ENCODE peak calls at places on chromosome 4, in nine cellular contexts. R is DND-41, C is neural crest cell, M is upper lobe of right lung, P is fibroblast of lung, I is heart right ventricle, W is lower lobe of right lung, X is mucosa of descending colon, Y is Calu3. A is an unnamed sample.

GRCh38 chr4:140691369-140691768 is 64.8 kb downstream of the TBC1D9 start:
- DNase-seq in P (peak), W (no peak), R (no peak), Y (no peak), I (no peak), X (no peak), C (no peak), M (no peak), A (no peak)

GRCh38 chr4:17111959-17112659 is 213.7 kb upstream of the LDB2 start:
- DNase-seq in R (peak), Y (peak), P (no peak), M (no peak), W (no peak), C (peak), X (no peak), I (no peak), A (peak)

GRCh38 chr4:123050014-123050413 is 127.6 kb upstream of the NUDT6 start:
- DNase-seq in P (no peak), Y (no peak), I (no peak), C (no peak), R (no peak), M (no peak), W (no peak), X (no peak), A (no peak)

GRCh38 chr4:116925900-116926457 is 159.4 kb downstream of the TRAM1L1 start:
- DNase-seq in W (peak), M (peak), I (peak), P (no peak), C (peak), X (no peak), Y (no peak), R (no peak), A (peak)

GRCh38 chr4:153067376-153067775 is 131.3 kb downstream of the FHDC1 start:
- DNase-seq in W (no peak), P (peak), M (no peak), C (no peak), X (no peak), Y (peak), R (no peak), I (no peak), A (no peak)

GRCh38 chr4:6773106-6773505 is 9.4 kb upstream of the KIAA0232 start:
- DNase-seq in I (no peak), R (no peak), C (no peak), P (no peak), W (no peak), M (no peak), X (no peak), Y (no peak), A (no peak)

GRCh38 chr4:37759833-37760232 is 66.7 kb upstream of the PGM2 start:
- DNase-seq in Y (no peak), W (no peak), X (no peak), M (no peak), I (no peak), P (no peak), C (no peak), R (no peak), A (no peak)

GRCh38 chr4:111991797-111992196 is 153.5 kb upstream of the FAM241A start:
- DNase-seq in X (no peak), Y (peak), I (no peak), M (no peak), P (peak), C (no peak), R (no peak), W (no peak), A (no peak)

GRCh38 chr4:30208731-30209435 is 511.3 kb upstream of the PCDH7 start:
- DNase-seq in R (no peak), P (peak), X (no peak), W (no peak), M (no peak), I (no peak), Y (no peak), C (no peak), A (no peak)

GRCh38 chr4:180153587-180153986 is 2089.6 kb upstream of the TENM3 start:
- DNase-seq in M (no peak), P (peak), X (no peak), C (no peak), Y (no peak), I (no peak), R (no peak), W (no peak), A (no peak)

GRCh38 chr4:103895876-103896465 is 176.2 kb upstream of the TACR3 start:
- DNase-seq in C (no peak), W (no peak), P (no peak), X (no peak), Y (peak), I (no peak), M (no peak), R (no peak), A (no peak)

GRCh38 chr4:123043013-123043412 is 120.6 kb upstream of the NUDT6 start:
- DNase-seq in P (peak), R (no peak), Y (no peak), C (no peak), M (no peak), I (no peak), W (no peak), X (no peak), A (no peak)

GRCh38 chr4:170868191-170868590 is 778.4 kb upstream of the AADAT start:
- DNase-seq in M (no peak), R (no peak), I (no peak), P (no peak), C (no peak), W (no peak), X (no peak), Y (no peak), A (no peak)

GRCh38 chr4:122576261-122577188 is 44.3 kb downstream of the IL21 start:
- DNase-seq in P (peak), W (no peak), C (peak), I (no peak), Y (peak), M (no peak), R (peak), X (no peak), A (no peak)

GRCh38 chr4:154135576-154135975 is 346.7 kb upstream of the SFRP2 start:
- DNase-seq in R (no peak), P (no peak), W (no peak), C (no peak), Y (no peak), X (no peak), M (no peak), I (no peak), A (no peak)

GRCh38 chr4:133146574-133147198 is 2.4 kb upstream of the PCDH10 start:
- DNase-seq in Y (peak), P (peak), I (peak), X (no peak), R (peak), C (peak), W (no peak), M (no peak), A (peak)

GRCh38 chr4:26308573-26308972 is 12.2 kb upstream of the RBPJ start:
- DNase-seq in I (no peak), P (no peak), C (no peak), M (no peak), W (no peak), Y (no peak), R (no peak), X (no peak), A (no peak)

GRCh38 chr4:76830612-76831474 is 67.1 kb downstream of the SOWAHB start:
- DNase-seq in P (peak), M (no peak), R (no peak), W (no peak), Y (peak), X (peak), C (no peak), I (no peak), A (no peak)

GRCh38 chr4:16508968-16509367 is 282.7 kb upstream of the TAPT1 start:
- DNase-seq in C (no peak), W (no peak), Y (no peak), M (no peak), R (peak), P (no peak), X (no peak), I (no peak), A (no peak)

GRCh38 chr4:181261279-181261678 is 981.9 kb upstream of the TENM3 start:
- DNase-seq in R (no peak), X (no peak), M (no peak), W (no peak), Y (peak), P (peak), C (no peak), I (no peak), A (no peak)

GRCh38 chr4:8155048-8155447 is 3.6 kb downstream of the ABLIM2 start:
- DNase-seq in Y (no peak), I (no peak), C (no peak), M (no peak), P (no peak), R (no peak), X (no peak), W (no peak), A (no peak)

GRCh38 chr4:131974730-131975129 is 1174.4 kb upstream of the PCDH10 start:
- DNase-seq in R (no peak), M (no peak), C (no peak), Y (no peak), W (no peak), P (peak), X (no peak), I (no peak), A (no peak)

GRCh38 chr4:7518871-7519637 is 84.3 kb upstream of the PSAPL1 start:
- DNase-seq in I (peak), R (no peak), P (no peak), M (no peak), C (no peak), X (no peak), Y (no peak), W (no peak), A (no peak)

GRCh38 chr4:23884731-23885130 is 5.1 kb downstream of the PPARGC1A start:
- DNase-seq in I (no peak), M (no peak), R (no peak), X (no peak), W (no peak), C (no peak), Y (no peak), P (no peak), A (no peak)

GRCh38 chr4:54897590-54897989 is 227.8 kb downstream of the KDR start:
- DNase-seq in P (no peak), R (no peak), M (no peak), Y (peak), I (no peak), X (no peak), C (no peak), W (no peak), A (no peak)

GRCh38 chr4:80016506-80016905 is 56.5 kb downstream of the ANTXR2 start:
- DNase-seq in I (no peak), Y (no peak), P (no peak), C (no peak), W (no peak), X (no peak), M (no peak), R (peak), A (no peak)

GRCh38 chr4:183444149-183444952 is at the start of gene CDKN2AIP:
- DNase-seq in C (peak), X (peak), M (peak), R (peak), Y (peak), W (peak), P (peak), I (peak), A (peak)

GRCh38 chr4:76308548-76308947 is 2.0 kb downstream of the STBD1 start:
- DNase-seq in P (no peak), C (no peak), Y (peak), R (no peak), M (no peak), I (peak), W (no peak), X (no peak), A (peak)

GRCh38 chr4:69910016-69910782 is 20.7 kb upstream of the CSN1S1 start:
- DNase-seq in X (no peak), P (peak), R (no peak), C (no peak), Y (no peak), I (no peak), M (no peak), W (no peak), A (no peak)

GRCh38 chr4:139720806-139721205 is 55.2 kb downstream of the MGST2 start:
- DNase-seq in M (no peak), Y (no peak), P (peak), R (no peak), W (no peak), X (no peak), C (no peak), I (no peak), A (no peak)

GRCh38 chr4:8671712-8672290 is 79.2 kb downstream of the CPZ start:
- DNase-seq in I (no peak), Y (no peak), P (no peak), X (no peak), C (no peak), M (peak), R (no peak), W (no peak), A (no peak)

GRCh38 chr4:1246901-1247810 is 1.8 kb downstream of the CTBP1 start:
- DNase-seq in X (peak), R (peak), C (no peak), W (peak), M (peak), I (no peak), Y (no peak), P (no peak), A (peak)

GRCh38 chr4:96035727-96036126 is 195.8 kb downstream of the PDHA2 start:
- DNase-seq in M (no peak), I (no peak), W (no peak), X (no peak), P (peak), C (no peak), R (no peak), Y (peak), A (no peak)
- TF ChIP-seq CTCF in M (peak), I (peak), W (no peak), X (no peak), P (peak), C (peak), R (peak), Y (no peak), A (peak)

GRCh38 chr4:73257242-73257994 is 1.2 kb downstream of the ANKRD17 start:
- DNase-seq in X (peak), Y (peak), R (peak), W (peak), C (peak), P (peak), M (peak), I (peak), A (peak)
- TF ChIP-seq CTCF in X (peak), Y (no peak), R (peak), W (peak), C (peak), P (peak), M (peak), I (peak), A (peak)

DNA sequence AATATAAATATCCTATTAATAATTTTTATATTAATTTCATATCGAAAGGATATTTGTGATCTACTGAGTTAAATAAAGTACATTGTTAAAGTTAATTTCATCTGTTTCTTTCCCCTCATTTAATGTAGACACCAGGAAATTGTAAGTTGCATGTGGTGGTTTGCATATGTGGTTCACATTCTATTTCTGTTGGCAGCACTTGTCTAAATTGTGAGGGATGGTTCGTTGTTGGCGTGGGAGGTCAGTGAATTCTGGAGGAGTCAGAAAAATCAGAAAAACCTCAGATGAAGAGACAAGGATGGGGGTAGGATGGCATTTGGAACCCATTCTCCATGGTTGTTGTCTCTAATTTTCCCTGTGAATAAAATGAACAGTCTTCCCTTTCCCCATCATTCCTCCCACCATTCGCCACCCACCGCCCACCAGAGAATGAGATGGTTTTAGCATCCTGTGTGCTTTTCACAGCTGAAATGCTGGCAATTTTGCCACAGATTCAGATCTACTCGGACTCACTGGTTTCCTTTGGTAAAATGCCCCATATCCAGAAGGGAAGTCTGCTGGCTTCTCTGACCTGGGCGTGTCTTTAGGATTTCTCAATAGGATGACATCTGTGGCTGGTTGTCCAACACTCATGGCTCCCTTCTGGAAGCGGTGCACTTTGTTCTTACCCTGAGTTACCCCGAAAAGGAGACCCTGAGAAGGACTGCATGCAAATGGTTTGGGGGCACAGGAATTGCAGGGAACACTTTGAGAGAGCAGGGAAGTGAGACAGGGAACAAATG is 52.3 kb downstream of the LGI2 start:
- DNase-seq in W (no peak), X (no peak), Y (no peak), M (no peak), P (no peak), C (no peak), R (no peak), I (no peak), A (no peak)
- TF ChIP-seq CTCF in W (no peak), X (no peak), Y (no peak), M (no peak), P (no peak), C (no peak), R (no peak), I (no peak), A (no peak)

DNA sequence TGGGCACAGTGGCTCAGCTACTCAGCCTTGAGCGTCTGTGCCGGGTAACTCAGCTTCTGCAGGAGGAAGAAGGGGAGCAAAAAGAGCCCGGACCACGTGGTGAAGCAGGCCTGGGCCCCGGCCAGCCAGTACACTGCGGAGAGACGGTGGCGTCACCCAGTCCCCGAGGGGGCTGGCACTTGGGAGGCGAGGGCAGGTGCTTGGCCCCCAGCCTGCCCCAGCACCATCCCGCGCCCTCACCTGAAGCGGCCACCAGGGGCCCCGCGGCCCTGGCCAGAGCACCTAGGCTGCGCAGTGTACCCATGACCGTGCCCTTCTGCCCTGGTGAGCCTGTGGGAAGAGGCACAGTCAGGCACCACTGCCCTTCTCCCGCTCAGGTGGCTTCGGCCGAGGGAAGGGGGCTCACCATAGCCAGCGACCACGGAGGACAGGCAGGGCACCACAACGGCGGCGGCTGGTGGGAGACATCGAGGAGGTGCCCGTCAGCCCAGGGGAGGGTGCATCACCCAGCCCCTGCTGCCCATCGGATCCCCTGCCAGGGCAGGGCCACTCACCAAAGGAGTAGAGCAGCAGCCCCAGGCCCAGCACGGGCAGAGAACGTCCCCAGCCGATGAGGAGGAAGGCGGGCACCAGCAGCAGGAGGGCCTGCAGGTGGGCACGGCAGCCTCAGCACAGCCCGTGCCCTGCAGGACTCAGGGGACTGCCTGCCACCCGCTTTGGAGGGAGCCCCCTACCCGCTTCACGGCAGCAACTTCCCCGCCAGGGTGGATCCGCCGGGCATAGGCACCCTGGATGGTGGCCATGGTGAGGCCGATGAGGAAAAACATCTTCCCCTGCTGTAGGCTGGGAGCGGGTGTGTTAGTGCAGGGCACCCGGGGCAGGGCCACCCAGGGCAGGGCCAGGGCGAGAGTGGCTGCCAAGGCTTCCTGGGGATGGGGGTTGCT is 32.1 kb downstream of the NOP14 start:
- DNase-seq in P (no peak), X (peak), I (peak), C (no peak), W (peak), Y (no peak), M (peak), R (no peak), A (no peak)
- TF ChIP-seq CTCF in P (no peak), X (no peak), I (no peak), C (peak), W (peak), Y (peak), M (peak), R (peak), A (no peak)

GRCh38 chr4:35982318-35982717 is 262.0 kb downstream of the ARAP2 start:
- DNase-seq in Y (no peak), W (no peak), M (no peak), I (no peak), X (no peak), C (no peak), R (no peak), P (no peak), A (no peak)
- TF ChIP-seq CTCF in Y (no peak), W (no peak), M (no peak), I (no peak), X (no peak), C (no peak), R (no peak), P (no peak), A (no peak)

GRCh38 chr4:159016527-159017137 is 86.2 kb upstream of the RAPGEF2 start:
- DNase-seq in W (no peak), Y (no peak), P (peak), X (no peak), R (no peak), I (no peak), M (no peak), C (peak), A (peak)
- TF ChIP-seq CTCF in W (no peak), Y (no peak), P (peak), X (no peak), R (no peak), I (no peak), M (no peak), C (no peak), A (no peak)

GRCh38 chr4:31538877-31539276 is 818.7 kb downstream of the PCDH7 start:
- DNase-seq in Y (no peak), I (no peak), C (no peak), P (no peak), W (no peak), M (no peak), R (no peak), X (no peak), A (no peak)
- TF ChIP-seq CTCF in Y (no peak), I (no peak), C (no peak), P (no peak), W (no peak), M (no peak), R (no peak), X (no peak), A (no peak)

DNA sequence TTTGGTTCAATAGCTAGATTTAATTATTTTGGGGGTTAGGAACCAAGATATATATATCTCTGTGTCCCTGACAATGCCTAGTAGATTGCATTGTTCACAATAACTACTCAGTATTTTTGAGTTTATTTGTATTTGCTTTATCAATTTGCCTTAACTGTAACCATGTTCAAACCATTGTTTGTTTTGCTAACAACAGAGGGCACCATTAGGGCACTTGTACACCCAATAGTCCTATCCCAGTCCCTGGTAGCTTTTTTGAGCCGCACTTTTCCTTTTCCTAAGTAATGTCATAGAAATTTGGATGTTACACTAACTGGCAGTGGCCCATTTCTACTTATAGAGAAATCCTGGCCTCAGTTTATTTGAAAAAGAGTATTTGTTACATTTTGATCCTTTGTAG is 582 bp upstream of the KLHL5 start:
- DNase-seq in C (no peak), I (no peak), W (no peak), M (no peak), P (no peak), X (no peak), Y (no peak), R (no peak), A (no peak)
- TF ChIP-seq CTCF in C (no peak), I (no peak), W (no peak), M (no peak), P (no peak), X (no peak), Y (no peak), R (peak), A (no peak)

GRCh38 chr4:182447938-182448280 is 204.7 kb downstream of the TENM3 start:
- DNase-seq in W (no peak), P (peak), C (peak), I (no peak), X (no peak), M (no peak), R (no peak), Y (no peak), A (peak)

GRCh38 chr4:182448281-182449151 is 205.3 kb downstream of the TENM3 start:
- DNase-seq in R (no peak), C (peak), M (peak), X (peak), W (peak), I (peak), P (peak), Y (peak), A (peak)

GRCh38 chr4:182443070-182443469 is 199.9 kb downstream of the TENM3 start:
- DNase-seq in M (no peak), R (no peak), X (no peak), I (no peak), P (no peak), Y (no peak), C (no peak), W (no peak), A (no peak)
- TF ChIP-seq CTCF in M (no peak), R (no peak), X (no peak), I (no peak), P (no peak), Y (no peak), C (no peak), W (no peak), A (no peak)

GRCh38 chr4:146124023-146124680 is 51.4 kb upstream of the LSM6 start:
- DNase-seq in R (no peak), P (no peak), C (no peak), W (no peak), M (no peak), X (no peak), I (no peak), Y (no peak), A (no peak)
- TF ChIP-seq CTCF in R (no peak), P (no peak), C (no peak), W (no peak), M (no peak), X (no peak), I (no peak), Y (no peak), A (no peak)